ENCODE peak calls at places on chromosomes 7 and 10, in nine cellular contexts. A is NCI-H1417; M is T1000; D is lung; U is activated naive CD4-positive, alpha-beta T cell treated with anti-CD3 and anti-CD28 coated beads, Interleukin-2, amount 10 ng/mL, durations not matched to agents 7 days and 5 days; P is CD8-positive, alpha-beta memory T cell; O is neuronal stem cell; V is stimulated activated naive CD8-positive, alpha-beta T cell treated with anti-CD3 and anti-CD28 coated beads, Interleukin-15, Interleukin-2, amounts not matched to agents 100 U/mL and 50 U/mL, for 24 hours; B is T follicular helper cell. R is an unnamed sample.

GRCh38 chr10:72729528-72729927 is 37.6 kb downstream of the MCU start:
- DNase-seq in A (no peak), M (no peak), D (no peak), U (no peak), P (no peak), O (no peak), V (no peak), B (no peak), R (no peak)

GRCh38 chr7:137682596-137682995 is 164.2 kb downstream of the DGKI start:
- DNase-seq in A (no peak), M (no peak), D (no peak), U (no peak), P (no peak), O (no peak), V (no peak), B (no peak), R (no peak)

GRCh38 chr7:36677769-36678435 is 46.4 kb downstream of the AOAH start:
- DNase-seq in A (no peak), M (no peak), D (no peak), U (no peak), P (no peak), O (no peak), V (peak), B (no peak), R (no peak)

GRCh38 chr7:23373151-23374004 is 74.2 kb downstream of the MALSU1 start:
- DNase-seq in A (peak), M (no peak), D (no peak), U (peak), P (peak), O (no peak), V (peak), B (peak), R (no peak)

GRCh38 chr7:154371424-154371823 is 319.2 kb downstream of the DPP6 start:
- DNase-seq in A (no peak), M (no peak), D (no peak), U (no peak), P (no peak), O (no peak), V (no peak), B (no peak), R (no peak)

GRCh38 chr10:16995867-16996529 is 133.6 kb downstream of the CUBN start:
- DNase-seq in A (no peak), M (no peak), D (no peak), U (no peak), P (no peak), O (peak), V (no peak), B (no peak), R (no peak)

GRCh38 chr10:53422223-53422888 is 649.8 kb upstream of the MBL2 start:
- DNase-seq in A (no peak), M (no peak), D (no peak), U (no peak), P (no peak), O (no peak), V (no peak), B (no peak), R (no peak)

GRCh38 chr7:95357623-95358022 is 33.3 kb upstream of the PON1 start:
- DNase-seq in A (no peak), M (no peak), D (no peak), U (no peak), P (no peak), O (no peak), V (no peak), B (no peak), R (no peak)

GRCh38 chr10:70190581-70190980 is 20.3 kb upstream of the SAR1A start:
- DNase-seq in A (no peak), M (no peak), D (no peak), U (no peak), P (no peak), O (no peak), V (no peak), B (no peak), R (no peak)

GRCh38 chr7:3067193-3067592 is 23.5 kb upstream of the CARD11 start:
- DNase-seq in A (no peak), M (no peak), D (no peak), U (no peak), P (peak), O (no peak), V (peak), B (no peak), R (no peak)

GRCh38 chr10:116122664-116123063 is 150.3 kb downstream of the GFRA1 start:
- DNase-seq in A (no peak), M (no peak), D (peak), U (no peak), P (no peak), O (no peak), V (no peak), B (no peak), R (no peak)

GRCh38 chr10:12121673-12122072 is 7.8 kb upstream of the SEC61A2 start:
- DNase-seq in A (no peak), M (no peak), D (no peak), U (no peak), P (no peak), O (no peak), V (no peak), B (no peak), R (no peak)

GRCh38 chr7:82319674-82320118 is 123.9 kb downstream of the CACNA2D1 start:
- DNase-seq in A (peak), M (no peak), D (peak), U (no peak), P (no peak), O (no peak), V (no peak), B (no peak), R (no peak)

GRCh38 chr7:114819629-114820362 is 102.1 kb upstream of the MDFIC start:
- DNase-seq in A (no peak), M (peak), D (no peak), U (no peak), P (no peak), O (no peak), V (no peak), B (no peak), R (peak)

GRCh38 chr7:155153676-155154075 is 83.6 kb downstream of the HTR5A start:
- DNase-seq in A (no peak), M (no peak), D (no peak), U (no peak), P (no peak), O (no peak), V (no peak), B (no peak), R (no peak)

GRCh38 chr7:40329601-40330153 is 194.9 kb downstream of the SUGCT start:
- DNase-seq in A (peak), M (no peak), D (no peak), U (no peak), P (no peak), O (peak), V (no peak), B (no peak), R (peak)

GRCh38 chr10:44253769-44254462 is 131.0 kb downstream of the CXCL12 start:
- DNase-seq in A (no peak), M (no peak), D (peak), U (no peak), P (no peak), O (no peak), V (no peak), B (no peak), R (no peak)

GRCh38 chr7:88184848-88185304 is 35.0 kb downstream of the SRI start:
- DNase-seq in A (no peak), M (peak), D (no peak), U (no peak), P (no peak), O (no peak), V (peak), B (no peak), R (peak)

GRCh38 chr10:129790710-129791446 is 173.2 kb downstream of the EBF3 start:
- DNase-seq in A (no peak), M (no peak), D (no peak), U (no peak), P (no peak), O (no peak), V (no peak), B (no peak), R (no peak)

GRCh38 chr7:4958477-4959301 is at the start of gene MMD2:
- DNase-seq in A (peak), M (no peak), D (no peak), U (no peak), P (no peak), O (peak), V (no peak), B (no peak), R (no peak)

GRCh38 chr10:1373287-1373686 is 317.1 kb downstream of the WDR37 start:
- DNase-seq in A (no peak), M (no peak), D (no peak), U (no peak), P (no peak), O (no peak), V (no peak), B (no peak), R (no peak)

GRCh38 chr7:17580141-17580540 is 281.7 kb downstream of the AHR start:
- DNase-seq in A (no peak), M (no peak), D (no peak), U (no peak), P (no peak), O (no peak), V (no peak), B (no peak), R (no peak)

GRCh38 chr10:1274746-1275544 is 218.8 kb downstream of the WDR37 start:
- DNase-seq in A (no peak), M (no peak), D (no peak), U (no peak), P (no peak), O (no peak), V (no peak), B (no peak), R (no peak)